ENCODE peak calls at places on chromosome 18, in ten cellular contexts. T is body of pancreas; W is endothelial cell; X is dermis microvascular lymphatic vessel endothelial cell; I is Right ventricle myocardium inferior; K is activated CD4-positive, alpha-beta T cell treated with anti-CD3 and anti-CD28 coated beads for 24 hours; Q is posterior vena cava; S is NCI-H1092 treated with DMSO at 0.1 percent for 48 hours; B is stimulated activated naive CD8-positive, alpha-beta T cell treated with anti-CD3 and anti-CD28 coated beads, Interleukin-15, Interleukin-2, amounts not matched to agents 100 U/mL and 50 U/mL, for 24 hours; J is NCI-H1694. Y is an unnamed sample.

GRCh38 chr18:79600141-79600540 is 79.5 kb upstream of the CTDP1 start:
- DNase-seq in T (no peak), W (no peak), X (no peak), I (no peak), K (no peak), Q (peak), S (no peak), B (no peak), J (no peak), Y (no peak)

GRCh38 chr18:36756262-36756661 is 72.5 kb downstream of the TPGS2 start:
- DNase-seq in T (no peak), W (no peak), X (no peak), I (no peak), K (no peak), Q (no peak), S (no peak), B (no peak), J (peak), Y (no peak)

GRCh38 chr18:31497711-31498449 is at the start of gene DSG2:
- DNase-seq in T (peak), W (peak), X (no peak), I (peak), K (no peak), Q (no peak), S (no peak), B (peak), J (no peak), Y (peak)

GRCh38 chr18:63192171-63192884 is 127.2 kb downstream of the BCL2 start:
- DNase-seq in T (peak), W (no peak), X (no peak), I (no peak), K (no peak), Q (no peak), S (no peak), B (no peak), J (no peak), Y (peak)

GRCh38 chr18:24463233-24463775 is 2.9 kb downstream of the HRH4 start:
- DNase-seq in T (no peak), W (no peak), X (no peak), I (no peak), K (no peak), Q (no peak), S (no peak), B (no peak), J (no peak), Y (no peak)

GRCh38 chr18:55275042-55275897 is 312.7 kb downstream of the TCF4 start:
- DNase-seq in T (no peak), W (no peak), X (no peak), I (no peak), K (no peak), Q (no peak), S (no peak), B (no peak), J (no peak), Y (peak)

GRCh38 chr18:524496-524895 is 24.0 kb upstream of the COLEC12 start:
- DNase-seq in T (no peak), W (no peak), X (no peak), I (no peak), K (no peak), Q (no peak), S (no peak), B (no peak), J (no peak), Y (no peak)

GRCh38 chr18:36025025-36025424 is 42.3 kb downstream of the RPRD1A start:
- DNase-seq in T (no peak), W (no peak), X (no peak), I (no peak), K (no peak), Q (no peak), S (no peak), B (no peak), J (no peak), Y (no peak)

GRCh38 chr18:48813833-48814489 is 136.8 kb downstream of the SMAD7 start:
- DNase-seq in T (no peak), W (no peak), X (no peak), I (no peak), K (no peak), Q (peak), S (no peak), B (peak), J (no peak), Y (no peak)

GRCh38 chr18:57755473-57756067 is 47.5 kb downstream of the ATP8B1 start:
- DNase-seq in T (no peak), W (no peak), X (no peak), I (no peak), K (no peak), Q (no peak), S (peak), B (no peak), J (no peak), Y (no peak)

GRCh38 chr18:3179430-3180089 is 40.2 kb downstream of the MYOM1 start:
- DNase-seq in T (no peak), W (no peak), X (no peak), I (no peak), K (no peak), Q (no peak), S (no peak), B (no peak), J (no peak), Y (peak)

GRCh38 chr18:671405-671804 is 14.0 kb downstream of the TYMS start:
- DNase-seq in T (no peak), W (no peak), X (no peak), I (no peak), K (no peak), Q (no peak), S (no peak), B (no peak), J (no peak), Y (no peak)

GRCh38 chr18:35142270-35142605 is 98.6 kb upstream of the ZNF397 start:
- DNase-seq in T (no peak), W (no peak), X (no peak), I (no peak), K (no peak), Q (no peak), S (peak), B (no peak), J (no peak), Y (no peak)

GRCh38 chr18:23238152-23238531 is 102.9 kb downstream of the CABLES1 start:
- DNase-seq in T (no peak), W (no peak), X (peak), I (no peak), K (no peak), Q (no peak), S (no peak), B (no peak), J (no peak), Y (no peak)

GRCh38 chr18:55413474-55413873 is 174.5 kb downstream of the TCF4 start:
- DNase-seq in T (no peak), W (no peak), X (no peak), I (no peak), K (no peak), Q (no peak), S (no peak), B (no peak), J (no peak), Y (no peak)

GRCh38 chr18:76620326-76620813 is 125.3 kb upstream of the ZNF516 start:
- DNase-seq in T (peak), W (peak), X (no peak), I (peak), K (peak), Q (peak), S (peak), B (peak), J (no peak), Y (peak)

GRCh38 chr18:9708057-9708881 is at the start of gene RAB31:
- DNase-seq in T (peak), W (peak), X (peak), I (peak), K (no peak), Q (peak), S (peak), B (peak), J (no peak), Y (no peak)

GRCh38 chr18:40440088-40440487 is 1514.9 kb upstream of the PIK3C3 start:
- DNase-seq in T (no peak), W (no peak), X (no peak), I (no peak), K (no peak), Q (no peak), S (no peak), B (no peak), J (no peak), Y (no peak)

GRCh38 chr18:48036641-48037421 is 106.4 kb upstream of the SMAD2 start:
- DNase-seq in T (no peak), W (no peak), X (no peak), I (no peak), K (no peak), Q (no peak), S (peak), B (no peak), J (no peak), Y (no peak)

GRCh38 chr18:12990128-12990485 is 1.1 kb upstream of the CEP192 start:
- DNase-seq in T (no peak), W (no peak), X (no peak), I (no peak), K (no peak), Q (no peak), S (no peak), B (peak), J (no peak), Y (no peak)

GRCh38 chr18:54162431-54162830 is 62.0 kb downstream of the MBD2 start:
- DNase-seq in T (no peak), W (no peak), X (no peak), I (no peak), K (no peak), Q (no peak), S (no peak), B (no peak), J (no peak), Y (no peak)

GRCh38 chr18:45951021-45951714 is 16.0 kb downstream of the EPG5 start:
- DNase-seq in T (peak), W (no peak), X (no peak), I (no peak), K (no peak), Q (peak), S (no peak), B (no peak), J (no peak), Y (no peak)

GRCh38 chr18:23231340-23232021 is 96.2 kb downstream of the CABLES1 start:
- DNase-seq in T (peak), W (no peak), X (no peak), I (peak), K (peak), Q (peak), S (no peak), B (peak), J (no peak), Y (peak)

GRCh38 chr18:9738266-9738969 is 30.3 kb downstream of the RAB31 start:
- DNase-seq in T (no peak), W (no peak), X (no peak), I (no peak), K (no peak), Q (no peak), S (no peak), B (no peak), J (no peak), Y (no peak)

GRCh38 chr18:27363918-27364317 is 178.8 kb upstream of the CHST9 start:
- DNase-seq in T (no peak), W (no peak), X (no peak), I (no peak), K (no peak), Q (no peak), S (peak), B (no peak), J (peak), Y (no peak)

GRCh38 chr18:28095631-28096030 is 81.3 kb downstream of the CDH2 start:
- DNase-seq in T (no peak), W (no peak), X (no peak), I (no peak), K (no peak), Q (no peak), S (no peak), B (no peak), J (no peak), Y (no peak)

GRCh38 chr18:58235001-58235436 is 191.0 kb downstream of the NEDD4L start:
- DNase-seq in T (no peak), W (no peak), X (no peak), I (no peak), K (no peak), Q (no peak), S (peak), B (no peak), J (no peak), Y (no peak)

GRCh38 chr18:71784777-71785176 is 759.4 kb downstream of the CBLN2 start:
- DNase-seq in T (no peak), W (no peak), X (no peak), I (no peak), K (no peak), Q (no peak), S (no peak), B (peak), J (no peak), Y (peak)

GRCh38 chr18:68035709-68036522 is 519.4 kb upstream of the DSEL start:
- DNase-seq in T (no peak), W (no peak), X (no peak), I (no peak), K (no peak), Q (no peak), S (no peak), B (no peak), J (no peak), Y (no peak)

GRCh38 chr18:63040788-63041410 is 278.7 kb downstream of the BCL2 start:
- DNase-seq in T (no peak), W (no peak), X (no peak), I (no peak), K (no peak), Q (no peak), S (no peak), B (no peak), J (no peak), Y (peak)

GRCh38 chr18:58541789-58542425 is 87.0 kb downstream of the ALPK2 start:
- DNase-seq in T (peak), W (no peak), X (no peak), I (no peak), K (peak), Q (no peak), S (no peak), B (peak), J (no peak), Y (peak)

GRCh38 chr18:21074336-21075323 is 37.0 kb downstream of the ROCK1 start:
- DNase-seq in T (no peak), W (no peak), X (no peak), I (no peak), K (no peak), Q (no peak), S (no peak), B (no peak), J (no peak), Y (no peak)

Y was measured in RPMI8226.